ENCODE peak calls at places on chromosomes 11 and 22, in four cellular contexts. Q, I, U and A are unnamed samples.

GRCh38 chr11:93861808-93862207 is 11.4 kb upstream of the VSTM5 start:
- DNase-seq in I (no peak), U (peak), Q (peak), A (no peak)

GRCh38 chr11:2641623-2642022 is 58.2 kb downstream of the KCNQ1OT1 start:
- DNase-seq in I (no peak), Q (no peak), U (no peak), A (no peak)

GRCh38 chr11:81203876-81204275 is 1529.8 kb downstream of the FAM181B start:
- DNase-seq in U (no peak), Q (peak), I (no peak), A (no peak)

GRCh38 chr11:65169164-65169641 is 830 bp upstream of the SPDYC start:
- DNase-seq in U (peak), Q (no peak), I (peak), A (no peak)

GRCh38 chr11:103257360-103257759 is 148.1 kb downstream of the DYNC2H1 start:
- DNase-seq in Q (peak), U (peak), I (no peak), A (no peak)

GRCh38 chr11:69467196-69467595 is 14.3 kb upstream of the LINC01488 start:
- DNase-seq in U (no peak), I (no peak), Q (no peak), A (no peak)

GRCh38 chr22:43090130-43090789 is 1.1 kb upstream of the TTLL1 start:
- DNase-seq in I (peak), Q (peak), U (peak), A (peak)

GRCh38 chr11:106989056-106989455 is 29.2 kb downstream of the GUCY1A2 start:
- DNase-seq in Q (peak), U (peak), I (no peak), A (no peak)

GRCh38 chr11:2988996-2989395 is 3.1 kb downstream of the NAP1L4 start:
- DNase-seq in U (peak), Q (no peak), I (no peak), A (no peak)

GRCh38 chr11:66013762-66014100 is 1.9 kb downstream of the CST6 start:
- DNase-seq in U (no peak), I (no peak), Q (no peak), A (no peak)

GRCh38 chr11:19936461-19936860 is 223.8 kb downstream of the DBX1 start:
- DNase-seq in U (no peak), Q (no peak), I (no peak), A (no peak)

GRCh38 chr11:125671561-125671960 is 9.1 kb downstream of the ACRV1 start:
- DNase-seq in I (no peak), Q (no peak), U (no peak), A (no peak)

GRCh38 chr22:41382098-41382578 is 396 bp downstream of the TEF start:
- DNase-seq in I (no peak), U (peak), Q (peak), A (no peak)

GRCh38 chr11:81772161-81772560 is 961.5 kb downstream of the FAM181B start:
- DNase-seq in I (no peak), U (peak), Q (peak), A (no peak)

GRCh38 chr22:40153186-40153585 is 24.5 kb upstream of the TNRC6B start:
- DNase-seq in Q (no peak), I (no peak), U (no peak), A (no peak)

GRCh38 chr11:45768486-45768885 is 36.5 kb upstream of the SLC35C1 start:
- DNase-seq in U (no peak), I (no peak), Q (no peak), A (no peak)

GRCh38 chr11:70159612-70160570 is 43.2 kb upstream of the FADD start:
- DNase-seq in U (peak), Q (peak), I (peak), A (no peak)

GRCh38 chr22:27401321-27401720 is 400.2 kb downstream of the MN1 start:
- DNase-seq in Q (no peak), I (peak), U (peak), A (no peak)

GRCh38 chr22:44729391-44730012 is 22.9 kb upstream of the ARHGAP8 start:
- DNase-seq in I (peak), U (peak), Q (peak), A (no peak)

GRCh38 chr11:114315749-114316368 is 19.7 kb downstream of the NNMT start:
- DNase-seq in I (no peak), Q (peak), U (no peak), A (no peak)

GRCh38 chr22:25420471-25420924 is 144.0 kb upstream of the GRK3 start:
- DNase-seq in Q (no peak), I (no peak), U (no peak), A (no peak)

GRCh38 chr22:25419247-25420113 is 145.0 kb upstream of the GRK3 start:
- DNase-seq in U (peak), I (peak), Q (no peak), A (no peak)

GRCh38 chr22:25417792-25418191 is 146.7 kb upstream of the GRK3 start:
- DNase-seq in I (no peak), Q (no peak), U (no peak), A (no peak)

DNA sequence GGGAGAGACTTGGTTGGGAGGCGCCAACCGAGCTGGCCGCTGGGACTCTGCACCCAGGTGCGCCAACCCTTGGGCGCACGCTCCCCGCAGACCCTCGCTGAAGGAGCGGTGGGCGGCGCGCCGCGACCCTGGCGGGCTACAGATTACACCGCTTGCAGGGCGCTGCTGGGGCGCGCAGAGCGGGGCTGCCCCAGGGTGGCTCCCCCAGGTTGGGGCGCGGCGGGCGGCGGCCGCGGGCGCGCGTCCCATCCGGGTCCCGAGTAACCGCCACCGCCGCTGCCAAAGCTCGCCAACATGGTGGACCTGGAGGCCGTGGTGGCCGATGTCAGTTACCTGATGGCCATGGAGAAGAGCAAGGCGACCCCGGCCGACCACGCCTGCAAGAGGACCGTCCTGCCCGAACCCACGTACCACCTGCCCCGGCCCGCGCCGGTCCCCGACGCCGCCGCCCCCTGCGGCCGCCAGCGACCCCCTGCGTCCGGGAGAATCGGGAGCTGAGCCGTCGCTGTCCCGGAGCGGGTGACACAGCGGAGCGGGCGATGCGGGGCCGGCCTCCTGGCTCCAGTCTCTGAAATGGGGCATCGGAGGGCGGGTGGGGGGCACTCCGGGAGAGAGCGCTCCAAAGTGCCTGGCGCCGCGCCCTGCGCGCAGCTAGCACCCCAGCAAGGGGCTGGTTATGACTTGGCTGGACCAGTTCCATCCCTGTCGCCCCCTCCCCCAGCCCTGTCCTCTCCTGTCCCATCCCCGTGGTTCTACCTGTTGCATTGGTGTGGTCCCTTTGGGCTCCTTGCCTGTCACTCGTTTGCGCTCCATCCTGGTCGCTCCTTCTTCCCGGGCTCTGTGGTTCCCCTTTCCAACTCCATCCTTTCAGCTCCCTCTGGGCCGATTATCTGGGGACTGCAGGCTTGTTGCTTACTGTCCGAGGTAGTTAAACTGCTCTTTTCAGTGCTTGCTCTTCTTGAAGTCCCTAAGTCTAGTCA is 143.3 kb upstream of the GRK3 start:
- DNase-seq in I (no peak), U (no peak), Q (no peak), A (no peak)
- TF ChIP-seq CTCF in I (no peak), U (peak), Q (no peak), A (no peak)

GRCh38 chr11:309558-309855 is 1.9 kb downstream of the IFITM2 start:
- DNase-seq in I (no peak), Q (no peak), U (no peak), A (no peak)

GRCh38 chr11:313787-314547 is at the start of gene IFITM1:
- DNase-seq in U (peak), I (peak), Q (peak), A (peak)

GRCh38 chr11:315051-315481 is 1.2 kb downstream of the IFITM1 start:
- DNase-seq in I (no peak), U (no peak), Q (no peak), A (no peak)

GRCh38 chr11:313304-313786 is 495 bp upstream of the IFITM1 start:
- DNase-seq in Q (no peak), I (no peak), U (no peak), A (no peak)

DNA sequence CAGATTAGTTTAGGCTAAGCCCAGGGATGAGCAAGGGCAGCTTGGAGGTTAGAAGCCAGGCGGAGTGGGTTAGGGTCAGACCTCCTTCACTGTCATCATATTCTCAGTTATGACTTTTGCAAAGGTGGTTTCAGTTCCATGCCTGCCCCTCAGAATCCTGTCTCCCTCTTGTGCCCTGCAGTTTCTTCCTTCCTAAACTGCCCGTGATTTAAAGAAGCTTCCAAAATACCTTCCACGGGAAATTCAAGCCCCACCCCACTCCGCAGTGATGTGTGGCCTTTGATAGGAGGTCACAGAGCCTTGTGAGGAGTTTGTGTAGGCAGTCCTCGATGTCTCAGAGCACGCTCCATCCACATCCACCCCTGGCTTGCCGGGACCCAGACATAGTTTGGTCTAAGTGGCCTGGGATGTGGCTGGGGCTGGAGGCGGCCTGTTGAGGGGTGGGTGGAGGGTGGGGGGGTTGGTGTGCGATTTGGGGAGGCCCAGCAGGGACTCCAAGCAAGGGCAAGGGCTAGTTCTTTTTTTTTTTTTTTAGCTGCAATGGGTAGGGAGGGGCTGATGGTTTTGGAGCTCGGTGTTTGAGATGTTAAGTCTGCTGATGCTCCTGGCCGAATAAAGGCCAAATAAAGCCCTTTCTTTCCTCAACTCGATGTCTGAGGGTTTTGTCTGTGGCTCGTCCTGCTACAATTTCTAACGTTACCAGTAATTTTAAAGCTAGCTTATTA is 1.6 kb upstream of the IFITM1 start:
- DNase-seq in Q (no peak), U (no peak), I (no peak), A (no peak)
- H3K4me3 ChIP-seq in Q (no peak), U (peak), I (no peak), A (peak)

GRCh38 chr11:99739464-99740089 is 718.8 kb downstream of the CNTN5 start:
- DNase-seq in Q (peak), U (no peak), I (no peak), A (no peak)
- TF ChIP-seq CTCF in Q (peak), U (peak), I (peak), A (peak)

DNA sequence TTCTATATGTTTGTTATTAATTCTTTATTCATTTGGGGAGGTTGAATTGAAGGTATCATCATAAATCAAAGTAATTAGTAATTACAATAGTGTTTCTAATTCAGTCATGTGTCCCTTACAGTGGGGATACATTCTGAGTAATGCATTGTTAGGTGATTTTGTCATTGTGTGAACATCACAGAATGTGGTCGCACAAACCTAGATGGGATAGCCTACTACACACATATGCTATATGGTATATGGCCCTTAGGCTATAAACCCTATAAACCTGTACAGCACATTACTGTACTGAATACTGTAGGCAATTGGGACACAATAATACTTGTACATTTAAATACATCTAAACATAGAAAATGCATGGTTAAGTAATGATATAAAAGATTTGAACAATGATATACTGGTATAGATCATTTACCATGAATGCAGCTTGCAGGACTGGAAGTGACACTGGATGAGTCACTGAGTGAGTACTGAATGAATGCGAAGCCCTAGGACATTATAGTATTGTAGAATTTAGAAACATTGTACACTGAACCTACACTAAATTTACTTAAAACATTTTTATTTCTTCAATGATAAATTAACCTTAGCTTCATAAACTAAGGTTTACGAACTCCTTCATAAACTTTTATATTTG is 936.2 kb upstream of the CHORDC1 start:
- DNase-seq in U (no peak), Q (peak), I (no peak), A (no peak)
- H3K4me3 ChIP-seq in U (no peak), Q (no peak), I (no peak), A (no peak)

GRCh38 chr11:35487532-35488078 is 37.8 kb downstream of the PAMR1 start:
- DNase-seq in U (peak), Q (peak), I (peak), A (no peak)
- TF ChIP-seq CTCF in U (peak), Q (peak), I (peak), A (peak)

DNA sequence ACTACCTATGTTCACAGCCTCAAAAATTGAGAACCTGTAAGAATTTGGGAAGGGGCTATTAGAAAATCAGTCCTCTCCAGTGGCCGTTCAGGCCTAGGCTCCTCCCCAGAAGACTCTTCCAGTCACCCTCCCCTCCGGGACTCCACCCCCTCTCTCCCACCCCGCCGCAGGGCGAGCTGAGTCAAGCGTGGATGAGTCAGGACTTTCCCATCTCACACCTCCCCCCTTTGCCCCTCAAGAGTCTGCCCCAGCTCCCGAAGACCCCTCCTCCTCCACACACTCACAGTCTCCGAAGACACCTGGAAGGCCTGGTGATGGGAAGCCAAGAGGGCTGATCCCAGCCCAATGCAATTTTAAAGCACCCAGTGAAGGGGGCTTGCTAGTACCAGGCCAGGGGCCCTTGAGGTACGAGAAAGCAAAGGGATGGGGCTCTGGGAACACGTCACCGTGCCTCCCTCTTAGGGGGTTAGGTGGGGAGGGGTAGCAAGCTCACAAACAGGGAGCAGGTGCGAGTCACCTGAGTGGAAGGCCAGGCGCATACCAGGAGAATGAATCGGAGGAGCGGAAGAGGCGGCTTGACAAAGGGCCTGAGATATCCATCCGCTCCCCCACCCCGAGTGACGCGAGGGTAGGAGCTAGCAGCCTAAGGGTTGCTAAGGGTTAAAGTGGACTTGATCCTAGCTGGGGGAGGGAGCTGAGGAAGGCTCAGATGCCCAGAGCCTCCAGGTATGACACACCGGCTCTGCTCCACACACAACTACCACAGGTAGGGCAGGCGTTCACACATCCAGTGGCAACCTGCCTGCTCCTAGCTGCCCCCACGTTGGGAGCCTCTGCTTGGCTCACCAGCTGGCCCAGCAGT is 13.6 kb downstream of the BCL9L start:
- DNase-seq in U (peak), I (peak), Q (peak), A (no peak)
- H3K4me3 ChIP-seq in U (peak), I (peak), Q (peak), A (no peak)